ENCODE peak calls at places on chromosomes 3 and 15, in eight cellular contexts. R is breast epithelium, F is heart left ventricle, Q is upper lobe of left lung, B is ovary, S is HCT116, X is A549, N is tibial nerve. J is an unnamed sample.

GRCh38 chr3:65712156-65712555 is 326.6 kb downstream of the MAGI1 start:
- DNase-seq in B (no peak), F (no peak), X (no peak), R (no peak), Q (no peak), S (no peak), N (no peak), J (no peak)

GRCh38 chr15:57662802-57663201 is 43.7 kb upstream of the POLR2M start:
- DNase-seq in X (no peak), B (no peak), Q (no peak), F (no peak), R (no peak), N (no peak), S (no peak), J (no peak)

GRCh38 chr3:95237783-95238182 is 1174.9 kb downstream of the NSUN3 start:
- DNase-seq in F (no peak), S (no peak), X (no peak), R (no peak), N (no peak), B (no peak), Q (no peak), J (no peak)

GRCh38 chr15:35723852-35724251 is 177.9 kb upstream of the DPH6 start:
- DNase-seq in B (no peak), N (no peak), Q (no peak), R (no peak), X (no peak), S (no peak), F (no peak), J (no peak)

GRCh38 chr3:63351159-63352007 is 73.3 kb downstream of the SYNPR start:
- DNase-seq in Q (no peak), X (peak; percentile 10), S (peak; percentile 47), R (no peak), B (no peak), F (no peak), N (peak; percentile 26), J (no peak)

GRCh38 chr15:42707068-42707467 is 29.9 kb downstream of the CDAN1 start:
- DNase-seq in N (no peak), Q (no peak), X (peak; percentile 13), F (no peak), B (no peak), R (no peak), S (no peak), J (peak; percentile 41)

GRCh38 chr3:94928921-94929320 is 866.1 kb downstream of the NSUN3 start:
- DNase-seq in R (no peak), X (peak; percentile 8), N (no peak), S (no peak), B (no peak), F (no peak), Q (no peak), J (no peak)

GRCh38 chr15:70362911-70363310 is 265.2 kb upstream of the TLE3 start:
- DNase-seq in S (peak; percentile 8), F (no peak), R (no peak), Q (peak; percentile 46), X (no peak), B (peak; percentile 27), N (no peak), J (peak; percentile 44)

GRCh38 chr3:15795563-15796308 is 2.0 kb downstream of the ANKRD28 start:
- DNase-seq in F (no peak), N (no peak), X (no peak), B (no peak), S (no peak), Q (no peak), R (no peak), J (no peak)

GRCh38 chr3:146895026-146895749 is 290.0 kb upstream of the PLSCR5 start:
- DNase-seq in R (no peak), B (no peak), S (no peak), N (no peak), X (no peak), F (no peak), Q (no peak), J (no peak)

GRCh38 chr3:134366928-134367352 is 7.3 kb downstream of the AMOTL2 start:
- DNase-seq in X (no peak), S (no peak), F (peak; percentile 51), B (no peak), R (peak; percentile 45), N (no peak), Q (peak; percentile 28), J (peak; percentile 52)

GRCh38 chr3:122100591-122101491 is 45.7 kb downstream of the CD86 start:
- DNase-seq in Q (no peak), B (no peak), F (no peak), R (no peak), S (no peak), N (no peak), X (no peak), J (no peak)

GRCh38 chr3:13972679-13973379 is 93.0 kb upstream of the WNT7A start:
- DNase-seq in R (no peak), X (no peak), N (no peak), Q (no peak), F (no peak), B (no peak), S (no peak), J (no peak)

GRCh38 chr3:102090646-102091045 is 241.3 kb downstream of the NFKBIZ start:
- DNase-seq in N (no peak), Q (no peak), F (no peak), R (no peak), B (no peak), S (no peak), X (no peak), J (no peak)

DNA sequence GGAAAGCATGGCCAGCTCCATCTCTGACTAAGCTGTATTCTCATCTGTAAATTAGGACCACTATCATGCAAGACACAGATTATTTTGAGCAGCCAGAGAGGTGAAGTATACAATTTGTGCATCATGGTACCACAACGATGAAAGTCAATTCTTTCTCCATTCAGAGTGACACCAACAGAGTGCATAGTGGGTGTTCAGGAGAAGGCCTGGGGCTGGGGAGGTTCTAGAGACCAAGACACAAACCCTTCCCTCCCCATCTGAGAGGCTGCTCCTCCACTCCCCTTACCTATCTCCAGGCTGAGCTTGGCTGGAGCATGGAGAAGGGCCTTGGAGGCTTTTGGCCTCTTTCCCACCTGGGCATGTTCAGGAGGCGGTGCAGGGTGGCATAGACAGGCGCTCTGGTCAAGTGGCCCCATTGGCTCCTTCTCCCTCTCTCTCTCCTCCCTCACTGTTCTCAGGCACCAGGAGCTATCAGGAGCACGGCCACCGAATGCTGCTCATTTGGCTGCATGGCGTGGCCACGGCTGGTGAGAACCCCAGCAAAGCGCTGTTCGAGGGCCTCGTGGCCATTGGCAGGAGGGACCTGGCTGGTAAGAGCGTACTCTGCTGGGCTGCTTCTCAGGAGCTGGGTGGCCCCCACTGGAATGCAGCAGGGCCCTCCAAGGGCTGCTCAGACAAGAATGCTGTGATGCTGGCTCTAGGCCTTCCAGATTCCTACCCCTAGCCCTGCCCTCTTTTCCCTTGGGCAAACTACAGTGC is 37.9 kb downstream of the ANKDD1A start:
- DNase-seq in X (no peak), N (no peak), R (no peak), Q (no peak), B (no peak), S (no peak), F (no peak), J (no peak)
- TF ChIP-seq POLR2A in X (no peak), N (no peak), R (no peak), Q (no peak), B (no peak), S (no peak), F (no peak), J (no peak)

DNA sequence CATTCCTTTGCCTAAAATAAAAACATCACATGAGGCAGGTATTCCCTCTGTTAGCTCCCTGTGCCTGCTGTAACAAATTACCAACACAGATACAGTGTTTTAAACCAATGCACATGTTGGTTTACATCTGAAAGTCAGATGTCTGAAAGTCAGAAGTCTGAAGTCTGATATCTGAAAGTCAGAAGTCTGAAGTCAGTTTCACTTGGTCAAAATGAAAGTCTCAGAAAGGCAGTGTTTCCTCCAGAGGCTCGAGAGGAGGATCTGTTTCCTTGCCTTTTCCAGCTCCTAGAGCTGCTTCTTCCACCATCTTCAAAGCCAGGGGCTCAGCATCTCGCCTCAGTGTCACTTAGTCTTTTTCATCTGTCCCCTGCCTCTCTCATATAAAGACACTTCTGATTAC is 22.0 kb downstream of the SST start:
- DNase-seq in S (no peak), R (no peak), F (no peak), N (no peak), X (no peak), B (no peak), Q (no peak), J (no peak)
- H3K27ac ChIP-seq in S (no peak overlapping the region), R (no peak overlapping the region), F (no peak overlapping the region), N (no peak overlapping the region), X (no peak overlapping the region), B (no peak overlapping the region), Q (no peak overlapping the region), J (no peak overlapping the region)

GRCh38 chr3:42190701-42191442 is 75.1 kb downstream of the CCK start:
- DNase-seq in R (peak; percentile 65), X (peak; percentile 47), B (peak; percentile 43), Q (peak; percentile 62), F (peak; percentile 61), N (peak; percentile 90), S (peak; percentile 41), J (peak; percentile 80)
- TF ChIP-seq POLR2A in R (no peak), X (no peak), B (no peak), Q (no peak), F (no peak), N (no peak), S (no peak), J (no peak)

GRCh38 chr15:52506549-52506948 is 22.1 kb downstream of the MYO5A start:
- DNase-seq in R (no peak), Q (no peak), S (no peak), F (no peak), B (no peak), N (no peak), X (no peak), J (no peak)

GRCh38 chr15:52505141-52505540 is 23.5 kb downstream of the MYO5A start:
- DNase-seq in X (no peak), S (no peak), F (no peak), B (no peak), N (no peak), R (no peak), Q (peak; percentile 42), J (peak; percentile 8)

GRCh38 chr15:52511084-52511483 is 17.6 kb downstream of the MYO5A start:
- DNase-seq in Q (no peak), N (no peak), X (no peak), F (no peak), B (no peak), R (no peak), S (no peak), J (no peak)

GRCh38 chr15:52514482-52514881 is 14.2 kb downstream of the MYO5A start:
- DNase-seq in N (no peak), X (no peak), B (no peak), S (no peak), R (no peak), Q (no peak), F (no peak), J (no peak)

GRCh38 chr15:52509500-52510244 is 19.0 kb downstream of the MYO5A start:
- DNase-seq in B (no peak), N (no peak), R (no peak), Q (no peak), F (no peak), S (no peak), X (no peak), J (no peak)
- H3K27ac ChIP-seq in B (no peak overlapping the region), N (no peak overlapping the region), R (no peak overlapping the region), Q (no peak overlapping the region), F (no peak overlapping the region), S (no peak overlapping the region), X (no peak overlapping the region), J (no peak overlapping the region)

GRCh38 chr15:101242160-101242998 is 9.5 kb downstream of the CHSY1 start:
- DNase-seq in N (no peak), R (no peak), X (no peak), F (no peak), Q (peak; percentile 66), B (no peak), S (no peak), J (peak; percentile 44)
- TF ChIP-seq POLR2A in N (no peak), R (no peak), X (no peak), F (no peak), Q (no peak), B (no peak), S (no peak), J (no peak)

GRCh38 chr3:97245201-97245910 is 431.0 kb downstream of the EPHA6 start:
- DNase-seq in R (no peak), Q (no peak), F (no peak), X (no peak), S (no peak), N (no peak), B (no peak), J (no peak)
- H3K27ac ChIP-seq in R (no peak overlapping the region), Q (no peak overlapping the region), F (no peak overlapping the region), X (no peak overlapping the region), S (no peak overlapping the region), N (no peak overlapping the region), B (no peak overlapping the region), J (no peak overlapping the region)